ENCODE peak calls at places on chromosomes 4 and X, in eight cellular contexts. M is fibroblast of lung, H is mammary epithelial cell, S is right lobe of liver, A is MM.1S, P is adrenal gland, L is mesenchymal stem cell, U is testis. E is an unnamed sample.

GRCh38 chr4:168496834-168497233 is at the start of gene PALLD:
- DNase-seq in U (no peak), A (no peak), L (peak; percentile 77), P (no peak), S (no peak), H (no peak), M (peak; percentile 75), E (no peak)

GRCh38 chr4:87848622-87849351 is 16.0 kb downstream of the MEPE start:
- DNase-seq in P (peak; percentile 58), L (peak; percentile 72), U (peak; percentile 77), S (peak; percentile 36), H (peak; percentile 33), A (peak; percentile 76), M (peak; percentile 59), E (peak; percentile 51)

GRCh38 chrX:2401590-2402360 is 99.0 kb downstream of the DHRSX start:
- DNase-seq in U (peak; percentile 47), A (no peak), L (no peak), H (peak; percentile 97), M (peak; percentile 78), S (no peak), P (no peak), E (peak; percentile 57)

GRCh38 chrX:69127466-69127865 is 37.8 kb downstream of the PJA1 start:
- DNase-seq in M (no peak), U (no peak), H (no peak), L (peak; percentile 50), S (no peak), P (no peak), A (no peak), E (no peak)

GRCh38 chr4:37631551-37631950 is 54.6 kb downstream of the RELL1 start:
- DNase-seq in H (no peak), U (peak; percentile 89), S (no peak), M (peak; percentile 29), A (no peak), L (no peak), P (no peak), E (peak; percentile 44)

GRCh38 chrX:134172588-134173259 is 64.3 kb upstream of the CCDC160 start:
- DNase-seq in M (no peak), U (peak; percentile 28), A (peak; percentile 20), L (peak; percentile 23), P (peak; percentile 14), S (peak; percentile 32), H (no peak), E (peak; percentile 27)

GRCh38 chrX:130788786-130789581 is 114.0 kb downstream of the ENOX2 start:
- DNase-seq in L (no peak), P (no peak), A (no peak), M (no peak), U (no peak), S (no peak), H (no peak), E (no peak)

GRCh38 chrX:115632455-115632854 is 71.5 kb downstream of the PLS3 start:
- DNase-seq in L (no peak), S (no peak), A (no peak), H (no peak), M (peak; percentile 70), U (no peak), P (no peak), E (no peak)

GRCh38 chr4:123640271-123640670 is 243.7 kb downstream of the SPRY1 start:
- DNase-seq in S (no peak), M (peak; percentile 69), P (no peak), U (no peak), A (peak; percentile 20), L (peak; percentile 27), H (peak; percentile 95), E (no peak)

GRCh38 chr4:27181672-27182071 is 321.0 kb downstream of the STIM2 start:
- DNase-seq in S (no peak), U (no peak), M (no peak), L (no peak), H (no peak), A (no peak), P (no peak), E (no peak)

GRCh38 chr4:74531952-74532794 is 87.2 kb downstream of the AREG start:
- DNase-seq in L (peak; percentile 87), H (peak; percentile 78), P (no peak), M (peak; percentile 66), S (no peak), A (peak; percentile 75), U (peak; percentile 33), E (no peak)

GRCh38 chr4:80577991-80578390 is 242.5 kb downstream of the CFAP299 start:
- DNase-seq in U (no peak), M (no peak), L (no peak), H (no peak), P (no peak), S (no peak), A (no peak), E (no peak)

GRCh38 chr4:123127218-123127617 is 204.8 kb upstream of the NUDT6 start:
- DNase-seq in S (no peak), P (no peak), M (peak; percentile 12), U (no peak), A (peak; percentile 8), L (peak; percentile 51), H (peak; percentile 9), E (no peak)

GRCh38 chrX:47854474-47854873 is 17.8 kb downstream of the ZNF81 start:
- DNase-seq in M (no peak), A (peak; percentile 53), H (peak; percentile 14), U (peak; percentile 67), P (peak; percentile 48), S (peak; percentile 32), L (peak; percentile 12), E (peak; percentile 44)

GRCh38 chr4:37673523-37674192 is 12.5 kb downstream of the RELL1 start:
- DNase-seq in L (no peak), M (no peak), S (no peak), A (no peak), H (no peak), U (peak; percentile 30), P (no peak), E (no peak)

GRCh38 chr4:48162162-48162561 is 28.1 kb upstream of the TXK start:
- DNase-seq in U (no peak), P (no peak), H (peak; percentile 14), S (no peak), A (no peak), M (peak; percentile 68), L (no peak), E (no peak)

GRCh38 chr4:153535735-153536494 is 69.8 kb downstream of the TMEM131L start:
- DNase-seq in A (no peak), U (no peak), P (no peak), S (no peak), H (no peak), M (no peak), L (peak; percentile 57), E (no peak)
- H3K4me1 ChIP-seq in A (no peaks in the 10 kb centered on the region), U (peaks cover 14% of the 10 kb centered on the region), P (no peaks in the 10 kb centered on the region), S (peaks cover 38% of the 10 kb centered on the region), H (peaks cover 7% of the 10 kb centered on the region), M (peaks cover 3% of the 10 kb centered on the region), L (no peaks in the 10 kb centered on the region), E (peaks cover 17% of the 10 kb centered on the region)

GRCh38 chr4:186738421-186738820 is 14.8 kb upstream of the FAT1 start:
- DNase-seq in U (no peak), S (no peak), A (no peak), M (no peak), H (no peak), P (no peak), L (no peak), E (no peak)
- H3K4me1 ChIP-seq in U (no peaks in the 10 kb centered on the region), S (no peaks in the 10 kb centered on the region), A (peaks cover 5% of the 10 kb centered on the region), M (no peaks in the 10 kb centered on the region), H (peaks cover 20% of the 10 kb centered on the region), P (no peaks in the 10 kb centered on the region), L (peaks cover 5% of the 10 kb centered on the region), E (no peaks in the 10 kb centered on the region)

GRCh38 chr4:10019521-10020051 is 1.7 kb downstream of the SLC2A9 start:
- DNase-seq in H (no peak), A (no peak), S (peak; percentile 78), P (peak; percentile 39), M (no peak), L (no peak), U (no peak), E (no peak)
- H3K4me1 ChIP-seq in H (peaks cover 46% of the 10 kb centered on the region), A (peaks cover 9% of the 10 kb centered on the region), S (peaks cover 24% of the 10 kb centered on the region), P (peaks cover 12% of the 10 kb centered on the region), M (peaks cover 4% of the 10 kb centered on the region), L (peaks cover 27% of the 10 kb centered on the region), U (peaks cover 14% of the 10 kb centered on the region), E (peaks cover 47% of the 10 kb centered on the region)

GRCh38 chr4:42489095-42489494 is 91.8 kb downstream of the SHISA3 start:
- DNase-seq in S (no peak), A (peak; percentile 79), P (no peak), M (no peak), U (no peak), L (no peak), H (no peak), E (no peak)
- H3K4me1 ChIP-seq in S (no peaks in the 10 kb centered on the region), A (peaks cover 39% of the 10 kb centered on the region), P (no peaks in the 10 kb centered on the region), M (no peaks in the 10 kb centered on the region), U (no peaks in the 10 kb centered on the region), L (no peaks in the 10 kb centered on the region), H (no peaks in the 10 kb centered on the region), E (no peaks in the 10 kb centered on the region)

DNA sequence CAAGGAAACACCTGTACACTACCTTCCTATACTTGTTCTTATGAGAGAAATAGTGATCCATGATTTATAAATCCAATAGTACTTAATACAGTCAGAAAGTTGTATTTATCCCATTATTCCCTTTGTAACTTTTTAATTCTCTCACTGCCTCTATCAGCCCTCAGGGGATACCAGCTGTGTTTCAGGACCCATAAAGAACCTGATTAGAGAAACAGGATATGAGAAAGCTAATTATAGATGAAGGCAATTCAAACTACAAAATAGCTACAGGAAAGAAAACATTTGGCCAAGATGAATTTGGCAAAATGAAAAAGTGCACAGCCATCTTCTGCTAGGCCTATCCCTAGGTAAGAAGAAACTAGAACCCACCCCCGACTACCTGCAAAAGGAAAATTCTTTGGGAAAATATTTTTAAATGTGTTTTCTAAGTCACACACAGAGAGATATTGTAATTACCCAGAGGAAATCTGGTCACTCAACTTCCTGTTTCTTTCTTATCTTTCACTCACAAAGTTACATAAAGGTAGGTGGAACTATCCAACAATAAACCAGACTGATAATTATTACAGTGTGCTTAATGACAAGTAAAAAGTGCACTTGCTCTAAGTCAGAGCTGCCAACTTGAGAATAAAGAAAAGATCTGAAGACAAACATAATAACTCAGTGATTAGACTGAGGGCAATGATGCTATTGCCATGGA is 836.5 kb upstream of the HTR2C start:
- DNase-seq in U (no peak), M (no peak), P (no peak), L (no peak), S (no peak), A (peak; percentile 53), H (no peak), E (no peak)
- H3K4me1 ChIP-seq in U (no peaks in the 10 kb centered on the region), M (no peaks in the 10 kb centered on the region), P (no peaks in the 10 kb centered on the region), L (no peaks in the 10 kb centered on the region), S (no peaks in the 10 kb centered on the region), A (peaks cover 47% of the 10 kb centered on the region), H (no peaks in the 10 kb centered on the region), E (no peaks in the 10 kb centered on the region)

DNA sequence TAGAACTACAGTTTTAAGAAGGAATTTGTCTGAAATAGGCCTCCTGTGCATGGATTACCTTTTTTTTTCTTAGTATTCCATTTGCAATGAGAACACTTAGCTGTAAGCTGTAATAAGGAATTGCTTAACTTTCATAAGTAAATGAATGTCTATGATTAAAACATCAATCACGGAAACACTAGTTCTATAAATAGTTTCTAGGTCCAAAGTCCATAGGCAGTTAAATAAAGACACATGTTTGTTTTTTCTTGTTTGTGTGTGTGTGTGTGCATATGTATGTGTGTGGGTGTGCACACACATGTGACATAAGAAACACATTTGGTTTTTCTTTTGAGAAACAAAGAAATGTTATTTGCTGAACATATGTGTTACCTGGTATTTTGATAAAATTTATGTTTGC is 11.2 kb downstream of the GPRIN3 start:
- DNase-seq in A (peak; percentile 36), P (no peak), U (no peak), S (no peak), H (no peak), L (no peak), M (no peak), E (no peak)
- H3K4me1 ChIP-seq in A (peaks cover 57% of the 10 kb centered on the region), P (no peaks in the 10 kb centered on the region), U (no peaks in the 10 kb centered on the region), S (no peaks in the 10 kb centered on the region), H (no peaks in the 10 kb centered on the region), L (no peaks in the 10 kb centered on the region), M (no peaks in the 10 kb centered on the region), E (peaks cover 14% of the 10 kb centered on the region)